ENCODE peak calls at places on chromosomes 1 and 21, in five cellular contexts. Q is mesendoderm, A is AG10803, V is activated T-cell treated with anti-CD3 and anti-CD28 coated beads for 1 hour, Y is iPS DF 19.7. B is an unnamed sample.

GRCh38 chr1:35539073-35539823 is 18.0 kb downstream of the KIAA0319L start:
- DNase-seq in V (no peak), A (peak), Q (no peak), Y (no peak), B (no peak)

GRCh38 chr1:153397056-153397923 is 6.4 kb upstream of the S100A8 start:
- DNase-seq in Q (no peak), A (no peak), Y (no peak), V (no peak), B (no peak)

GRCh38 chr1:155834296-155834926 is 22.6 kb downstream of the GON4L start:
- DNase-seq in A (peak), Y (peak), V (no peak), Q (peak), B (peak)

GRCh38 chr1:61005572-61006386 is 76.6 kb upstream of the NFIA start:
- DNase-seq in V (no peak), A (no peak), Y (peak), Q (peak), B (peak)

GRCh38 chr1:146034976-146035469 is 13.5 kb upstream of the HJV start:
- DNase-seq in Y (no peak), V (no peak), Q (peak), A (no peak), B (peak)

GRCh38 chr1:109802136-109802900 is 38.6 kb upstream of the EPS8L3 start:
- DNase-seq in A (no peak), V (peak), Y (no peak), Q (no peak), B (no peak)

GRCh38 chr1:177944673-177945014 is 25.2 kb downstream of the SEC16B start:
- DNase-seq in Q (no peak), V (no peak), A (no peak), Y (no peak), B (no peak)

GRCh38 chr21:46118871-46119564 is 21.1 kb downstream of the COL6A2 start:
- DNase-seq in Q (no peak), A (no peak), Y (no peak), V (no peak), B (no peak)

GRCh38 chr1:219159946-219160645 is 13.6 kb upstream of the LYPLAL1 start:
- DNase-seq in Q (no peak), A (peak), Y (no peak), V (no peak), B (no peak)

GRCh38 chr1:116793357-116793935 is 39.2 kb downstream of the CD2 start:
- DNase-seq in V (no peak), Y (no peak), Q (no peak), A (no peak), B (no peak)

GRCh38 chr1:57788333-57788732 is 364.5 kb upstream of the DAB1 start:
- DNase-seq in Y (no peak), Q (no peak), A (no peak), V (no peak), B (no peak)

GRCh38 chr1:94122201-94122970 is 1.4 kb upstream of the ABCA4 start:
- DNase-seq in A (peak), V (no peak), Y (no peak), Q (no peak), B (no peak)

GRCh38 chr1:58866578-58866977 is 82.7 kb upstream of the JUN start:
- DNase-seq in Y (no peak), V (no peak), Q (no peak), A (no peak), B (no peak)

GRCh38 chr1:18950415-18951026 is 6.0 kb downstream of the IFFO2 start:
- DNase-seq in Q (no peak), A (no peak), Y (no peak), V (no peak), B (no peak)

GRCh38 chr1:119816407-119816806 is 5.1 kb upstream of the REG4 start:
- DNase-seq in V (no peak), Y (no peak), Q (no peak), A (no peak), B (no peak)

GRCh38 chr1:212975607-212975918 is 25.2 kb downstream of the VASH2 start:
- DNase-seq in A (peak), Q (no peak), V (no peak), Y (no peak), B (no peak)

GRCh38 chr1:154501423-154502065 is 475 bp upstream of the TDRD10 start:
- DNase-seq in A (no peak), Y (no peak), Q (peak), V (no peak), B (peak)

GRCh38 chr1:209080170-209080781 is 503.2 kb upstream of the CAMK1G start:
- DNase-seq in V (no peak), Q (peak), A (peak), Y (no peak), B (no peak)